ENCODE peak calls at places on chromosomes 2 and 18, in seven cellular contexts. Z, Q, S, R, H, N and Y are unnamed samples.

GRCh38 chr18:51936115-51936514 is 403.9 kb upstream of the DCC start:
- DNase-seq in Z (no peak), N (no peak), S (no peak), H (no peak), R (no peak), Q (no peak), Y (no peak)

GRCh38 chr2:96527052-96527964 is 9.2 kb upstream of the ARID5A start:
- DNase-seq in S (peak), Q (no peak), H (peak), N (no peak), Z (peak), R (no peak), Y (peak)

GRCh38 chr2:239310401-239311061 is 90.3 kb downstream of the HDAC4 start:
- DNase-seq in Z (no peak), R (no peak), Q (no peak), N (no peak), H (no peak), S (no peak), Y (no peak)

GRCh38 chr2:236768393-236769140 is 198.9 kb downstream of the ACKR3 start:
- DNase-seq in Z (no peak), H (no peak), R (peak), Q (no peak), S (no peak), N (no peak), Y (no peak)

GRCh38 chr18:36066731-36067117 is 635 bp downstream of the RPRD1A start:
- DNase-seq in Z (no peak), S (peak), Q (no peak), N (peak), H (no peak), R (no peak), Y (no peak)

GRCh38 chr18:23263551-23264235 is 128.4 kb downstream of the CABLES1 start:
- DNase-seq in Z (no peak), N (no peak), R (no peak), Q (no peak), H (no peak), S (no peak), Y (no peak)

GRCh38 chr2:176997074-176997791 is 215.4 kb upstream of the HNRNPA3 start:
- DNase-seq in N (no peak), H (no peak), R (peak), Q (peak), Z (no peak), S (no peak), Y (peak)

GRCh38 chr18:57891707-57892391 is 88.7 kb upstream of the ATP8B1 start:
- DNase-seq in S (no peak), Q (no peak), N (no peak), R (no peak), Z (peak), H (no peak), Y (no peak)

GRCh38 chr2:118176601-118177000 is 88.3 kb downstream of the INSIG2 start:
- DNase-seq in S (no peak), R (no peak), N (no peak), Z (no peak), H (no peak), Q (no peak), Y (no peak)

GRCh38 chr2:112153179-112153490 is 14.9 kb downstream of the FBLN7 start:
- DNase-seq in H (no peak), Z (no peak), R (no peak), Q (no peak), S (no peak), N (no peak), Y (no peak)

GRCh38 chr2:170313636-170314348 is 135.8 kb downstream of the MYO3B start:
- DNase-seq in Q (no peak), R (peak), N (no peak), Z (no peak), H (no peak), S (no peak), Y (no peak)

GRCh38 chr18:48303883-48304282 is 105.3 kb downstream of the ZBTB7C start:
- DNase-seq in N (no peak), H (no peak), Q (no peak), R (no peak), S (no peak), Z (no peak), Y (no peak)

GRCh38 chr2:51516667-51517066 is 484.7 kb upstream of the NRXN1 start:
- DNase-seq in S (no peak), R (peak), N (no peak), Q (no peak), Z (no peak), H (no peak), Y (no peak)

GRCh38 chr2:151053661-151053990 is 208.0 kb downstream of the RBM43 start:
- DNase-seq in S (no peak), N (no peak), R (peak), H (no peak), Z (no peak), Q (no peak), Y (no peak)

GRCh38 chr2:213451542-213452256 is 167.4 kb downstream of the SPAG16 start:
- DNase-seq in R (no peak), N (no peak), Z (no peak), H (peak), S (no peak), Q (no peak), Y (peak)

GRCh38 chr2:139790807-139791206 is 1010.6 kb upstream of the NXPH2 start:
- DNase-seq in N (peak), H (no peak), Z (peak), S (no peak), Q (peak), R (peak), Y (peak)

GRCh38 chr2:79717364-79718007 is 204.6 kb downstream of the CTNNA2 start:
- DNase-seq in H (peak), S (no peak), N (no peak), Z (no peak), R (peak), Q (no peak), Y (peak)

GRCh38 chr2:100610381-100610831 is 47.6 kb downstream of the PDCL3 start:
- DNase-seq in N (peak), Z (peak), R (peak), S (peak), Q (peak), H (peak), Y (peak)

GRCh38 chr18:56382541-56382940 is 255.9 kb downstream of the TXNL1 start:
- DNase-seq in H (peak), S (no peak), R (no peak), Z (peak), N (no peak), Q (no peak), Y (no peak)

GRCh38 chr2:155223781-155224406 is 525.4 kb downstream of the KCNJ3 start:
- DNase-seq in N (peak), H (peak), Z (peak), R (peak), S (peak), Q (peak), Y (peak)

GRCh38 chr2:85867556-85868292 is 21.1 kb downstream of the ST3GAL5 start:
- DNase-seq in Z (no peak), Q (no peak), N (no peak), R (no peak), S (no peak), H (no peak), Y (no peak)

GRCh38 chr18:35050004-35050623 is 8.9 kb downstream of the MAPRE2 start:
- DNase-seq in N (no peak), Z (no peak), R (no peak), H (no peak), S (no peak), Q (no peak), Y (no peak)

GRCh38 chr2:236976271-236977120 is 109.2 kb upstream of the COPS8 start:
- DNase-seq in Q (no peak), H (no peak), S (no peak), Z (no peak), N (no peak), R (no peak), Y (no peak)

DNA sequence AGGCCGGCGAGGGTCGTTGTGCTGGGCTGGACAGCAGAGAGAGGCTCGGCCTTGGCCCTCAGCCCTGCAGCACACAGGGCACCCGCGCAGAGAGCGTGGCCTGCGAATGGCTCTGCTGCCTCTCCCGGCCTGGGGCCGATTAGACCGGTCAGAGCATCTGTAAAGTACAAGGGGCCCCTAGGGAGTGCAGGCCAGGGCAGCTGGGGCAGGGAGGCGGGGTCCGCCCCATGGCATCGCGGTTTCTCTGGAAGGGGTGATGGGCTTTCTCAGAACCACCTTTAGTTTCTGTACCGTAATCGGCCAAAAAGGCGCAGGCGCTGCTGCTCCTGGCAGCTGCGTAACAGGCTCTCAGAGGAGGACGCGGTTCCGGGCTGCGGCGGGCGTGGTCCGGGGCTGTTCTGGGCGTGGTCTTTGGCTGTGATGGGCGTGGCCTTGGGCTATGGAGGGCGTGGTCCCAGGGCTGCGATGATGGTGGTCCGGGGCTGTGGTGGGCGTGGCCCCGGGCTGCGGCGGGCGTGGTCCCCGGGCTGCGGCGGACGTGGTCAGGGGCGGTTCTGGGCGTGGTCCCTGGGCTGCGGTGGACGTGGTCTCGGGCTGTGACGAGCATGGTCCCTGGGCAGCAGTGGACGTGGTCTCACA is 1.5 kb upstream of the GPR148 start:
- DNase-seq in S (peak), N (peak), Q (peak), H (peak), Z (peak), R (peak), Y (peak)
- TF ChIP-seq CTCF in S (no peak), N (no peak), Q (no peak), H (peak), Z (peak), R (no peak), Y (no peak)

GRCh38 chr18:61735564-61736102 is 157.2 kb downstream of the RNF152 start:
- DNase-seq in H (peak), R (no peak), S (no peak), Q (no peak), Z (no peak), N (no peak), Y (peak)

GRCh38 chr18:61731169-61731568 is 161.6 kb downstream of the RNF152 start:
- DNase-seq in Q (no peak), N (no peak), S (no peak), Z (no peak), R (no peak), H (no peak), Y (no peak)

GRCh38 chr18:61732854-61733253 is 160.0 kb downstream of the RNF152 start:
- DNase-seq in N (no peak), R (no peak), Z (no peak), Q (no peak), H (no peak), S (no peak), Y (no peak)

GRCh38 chr18:61736168-61736567 is 156.6 kb downstream of the RNF152 start:
- DNase-seq in N (no peak), Z (no peak), H (no peak), Q (no peak), S (no peak), R (no peak), Y (no peak)

DNA sequence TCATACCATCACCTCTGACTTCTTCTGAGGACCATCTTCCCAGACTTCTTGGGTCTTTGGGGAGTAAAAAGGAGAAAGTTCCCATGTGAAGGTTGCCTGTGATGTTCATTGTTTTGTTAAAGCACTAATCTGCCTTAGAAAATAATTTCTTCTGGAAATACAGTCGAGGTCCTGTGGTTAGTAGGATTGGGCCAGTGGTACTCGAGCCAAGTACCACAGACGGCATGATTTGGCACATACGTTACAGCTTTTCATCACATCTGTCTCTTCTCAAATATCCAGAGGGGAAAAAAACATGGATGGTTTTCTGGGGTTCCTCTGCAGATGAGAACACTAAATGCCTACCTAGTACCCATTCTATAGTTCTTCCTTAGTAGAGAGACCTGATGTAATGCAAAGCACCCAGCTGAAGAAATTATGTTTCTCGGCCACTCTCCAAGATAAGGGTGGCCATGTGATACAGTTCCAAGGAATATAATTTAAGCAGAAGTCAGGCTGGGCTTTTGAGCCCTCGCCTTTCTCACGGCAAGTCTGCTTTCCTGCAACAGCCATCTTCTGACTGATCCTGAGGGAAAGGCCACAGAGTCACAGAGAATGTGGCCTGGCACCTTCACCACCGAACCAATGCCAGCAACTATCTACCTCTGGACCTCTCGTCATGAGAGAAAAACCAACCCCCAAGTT is 161.0 kb downstream of the RNF152 start:
- DNase-seq in S (no peak), N (no peak), Z (no peak), H (no peak), Q (no peak), R (no peak), Y (no peak)
- H3K27ac ChIP-seq in S (no peak), N (no peak), Z (no peak), H (no peak), Q (no peak), R (no peak), Y (peak)

GRCh38 chr2:45121236-45121927 is 112.1 kb upstream of the SIX2 start:
- DNase-seq in Q (no peak), R (peak), S (no peak), H (no peak), N (no peak), Z (no peak), Y (no peak)

GRCh38 chr2:45120546-45120945 is 111.3 kb upstream of the SIX2 start:
- DNase-seq in S (no peak), N (no peak), H (no peak), Z (no peak), Q (no peak), R (peak), Y (no peak)

GRCh38 chr2:45117383-45117782 is 108.1 kb upstream of the SIX2 start:
- DNase-seq in Z (no peak), S (peak), Q (no peak), N (no peak), R (no peak), H (no peak), Y (no peak)

GRCh38 chr2:45119855-45120254 is 110.6 kb upstream of the SIX2 start:
- DNase-seq in R (peak), S (no peak), N (no peak), Z (no peak), H (no peak), Q (no peak), Y (no peak)

GRCh38 chr2:45119038-45119437 is 109.8 kb upstream of the SIX2 start:
- DNase-seq in R (peak), N (no peak), Q (no peak), Z (no peak), S (no peak), H (no peak), Y (peak)
- TF ChIP-seq EZH2phosphoT487 in R (no peak), N (no peak), Q (no peak), Z (no peak), S (no peak), H (no peak), Y (no peak)

GRCh38 chr2:216695401-216695821 is at the start of gene IGFBP5:
- DNase-seq in S (peak), Z (no peak), H (peak), R (peak), Q (no peak), N (no peak), Y (peak)
- TF ChIP-seq CTCF in S (peak), Z (no peak), H (peak), R (peak), Q (peak), N (no peak), Y (peak)

GRCh38 chr2:218378053-218378452 is 4.0 kb upstream of the SLC11A1 start:
- DNase-seq in H (no peak), S (no peak), N (no peak), Z (no peak), Q (no peak), R (no peak), Y (no peak)

GRCh38 chr2:218371987-218372358 is 10.1 kb upstream of the SLC11A1 start:
- DNase-seq in R (no peak), H (no peak), S (no peak), Q (no peak), N (no peak), Z (no peak), Y (no peak)

GRCh38 chr2:218370410-218371063 is 11.5 kb upstream of the SLC11A1 start:
- DNase-seq in Z (no peak), N (peak), Q (no peak), R (no peak), S (no peak), H (no peak), Y (peak)

GRCh38 chr2:218374795-218375194 is 7.3 kb upstream of the SLC11A1 start:
- DNase-seq in S (no peak), R (no peak), N (no peak), Z (no peak), H (no peak), Q (no peak), Y (no peak)

DNA sequence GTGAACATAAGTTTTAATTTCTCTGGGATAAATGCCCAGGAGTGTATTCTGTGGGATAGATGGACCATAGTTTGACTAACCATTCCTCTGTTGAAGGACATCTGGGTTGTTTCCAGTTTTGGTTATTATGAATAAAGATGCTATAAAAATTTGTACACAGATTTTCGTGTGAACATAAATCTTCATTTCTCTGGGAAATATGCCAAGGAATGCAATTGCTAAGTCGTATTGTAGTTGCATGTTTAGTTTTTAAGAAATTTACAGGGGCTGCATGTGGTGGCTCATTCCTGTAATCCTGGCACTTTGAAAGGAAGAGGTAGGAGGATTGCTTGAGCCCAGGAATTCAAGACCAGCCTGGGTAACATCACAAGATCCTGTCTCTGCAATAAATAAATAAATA is 6.9 kb upstream of the SLC11A1 start:
- DNase-seq in H (no peak), Q (no peak), Z (no peak), S (no peak), N (no peak), R (peak), Y (peak)
- H3K27ac ChIP-seq in H (no peak), Q (no peak), Z (no peak), S (no peak), N (no peak), R (no peak), Y (peak)

DNA sequence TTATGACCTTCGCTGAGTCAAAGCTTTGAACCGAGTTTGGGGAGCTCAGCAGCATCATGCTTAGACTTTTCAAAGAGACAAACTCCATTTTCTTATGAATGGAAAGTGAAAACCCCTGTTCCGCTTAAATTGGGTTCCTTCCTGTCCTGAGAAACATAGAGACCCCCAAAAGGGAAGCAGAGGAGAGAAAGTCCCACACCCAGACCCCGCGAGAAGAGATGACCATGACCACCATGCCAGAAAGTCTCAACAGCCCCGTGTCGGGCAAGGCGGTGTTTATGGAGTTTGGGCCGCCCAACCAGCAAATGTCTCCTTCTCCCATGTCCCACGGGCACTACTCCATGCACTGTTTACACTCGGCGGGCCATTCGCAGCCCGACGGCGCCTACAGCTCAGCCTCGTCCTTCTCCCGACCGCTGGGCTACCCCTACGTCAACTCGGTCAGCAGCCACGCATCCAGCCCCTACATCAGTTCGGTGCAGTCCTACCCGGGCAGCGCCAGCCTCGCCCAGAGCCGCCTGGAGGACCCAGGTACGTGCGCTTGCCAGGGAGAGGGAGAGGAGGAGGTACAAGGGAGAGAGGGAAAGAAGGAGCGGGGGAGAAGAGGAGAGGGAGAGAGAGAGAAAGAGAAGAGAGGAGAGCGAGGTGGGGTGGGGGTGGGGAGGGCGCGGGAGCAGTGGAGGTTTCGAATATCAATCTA is at the start of gene DLX1:
- DNase-seq in H (peak), N (no peak), S (peak), Z (no peak), R (no peak), Q (no peak), Y (no peak)
- TF ChIP-seq EZH2phosphoT487 in H (no peak), N (no peak), S (no peak), Z (no peak), R (no peak), Q (no peak), Y (peak)

GRCh38 chr2:10469301-10469700 is 21.2 kb upstream of the ODC1 start:
- DNase-seq in H (no peak), S (peak), Z (no peak), Q (no peak), N (no peak), R (no peak), Y (no peak)

GRCh38 chr2:10465915-10466314 is 17.8 kb upstream of the ODC1 start:
- DNase-seq in R (no peak), S (no peak), H (no peak), Z (no peak), N (no peak), Q (no peak), Y (no peak)

GRCh38 chr2:10466801-10467200 is 18.7 kb upstream of the ODC1 start:
- DNase-seq in Z (no peak), S (peak), Q (no peak), N (no peak), H (no peak), R (no peak), Y (no peak)

GRCh38 chr2:10469955-10470568 is 21.9 kb upstream of the ODC1 start:
- DNase-seq in Q (no peak), S (peak), H (no peak), Z (no peak), R (no peak), N (no peak), Y (no peak)

DNA sequence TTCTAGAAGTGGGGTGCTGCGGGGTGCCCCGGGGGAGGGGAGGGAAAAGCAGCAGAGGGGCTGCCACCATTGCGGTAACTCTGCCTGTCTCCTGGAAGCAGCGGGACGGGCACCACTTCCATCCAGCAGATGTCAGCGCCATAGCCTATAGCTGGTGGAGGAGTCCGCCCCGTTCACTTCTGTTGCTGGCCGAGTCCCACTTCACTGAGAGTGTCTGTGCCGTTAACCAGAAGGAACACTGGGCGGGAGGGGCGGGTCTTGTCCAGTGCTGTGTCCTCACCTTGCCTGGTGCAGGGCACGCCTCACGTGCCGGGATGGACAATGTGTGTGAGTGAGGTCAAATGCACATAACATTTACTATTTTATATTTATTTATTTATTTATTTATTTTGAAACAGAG is 19.3 kb upstream of the ODC1 start:
- DNase-seq in Q (no peak), Z (no peak), H (peak), S (peak), R (no peak), N (no peak), Y (no peak)
- TF ChIP-seq CTCF in Q (peak), Z (no peak), H (peak), S (no peak), R (no peak), N (no peak), Y (no peak)

GRCh38 chr2:20179179-20179754 is 45.7 kb downstream of the SDC1 start:
- DNase-seq in S (peak), N (no peak), Z (no peak), R (no peak), Q (no peak), H (no peak), Y (no peak)
- H3K27ac ChIP-seq in S (no peak), N (no peak), Z (no peak), R (peak), Q (no peak), H (no peak), Y (no peak)

GRCh38 chr2:55585451-55586079 is 31.9 kb downstream of the PPP4R3B start:
- DNase-seq in H (no peak), S (no peak), Q (no peak), Z (no peak), R (peak), N (no peak), Y (no peak)
- TF ChIP-seq EZH2phosphoT487 in H (no peak), S (no peak), Q (no peak), Z (no peak), R (no peak), N (no peak), Y (no peak)